ENCODE peak calls at places on chromosome 13, in eight cellular contexts. D, G, A, O, Y, J, S and U are unnamed samples.

GRCh38 chr13:112740502-112741131 is 50.8 kb downstream of the ATP11A start:
- DNase-seq in D (peak), G (peak), A (peak), O (peak), Y (no peak), J (no peak), S (peak), U (no peak)

GRCh38 chr13:40315416-40316064 is 350.9 kb downstream of the FOXO1 start:
- DNase-seq in D (peak), G (peak), A (no peak), O (no peak), Y (peak), J (no peak), S (peak), U (no peak)

GRCh38 chr13:74052402-74052928 is 81.7 kb downstream of the KLF12 start:
- DNase-seq in D (no peak), G (no peak), A (peak), O (no peak), Y (no peak), J (no peak), S (no peak), U (no peak)

GRCh38 chr13:42707596-42707995 is 73.8 kb upstream of the FAM216B start:
- DNase-seq in D (peak), G (peak), A (no peak), O (peak), Y (no peak), J (no peak), S (no peak), U (no peak)

GRCh38 chr13:26629260-26629659 is 71.8 kb downstream of the WASF3 start:
- DNase-seq in D (peak), G (peak), A (no peak), O (no peak), Y (no peak), J (no peak), S (peak), U (peak)

GRCh38 chr13:39455534-39456175 is 147.3 kb downstream of the LHFPL6 start:
- DNase-seq in D (peak), G (peak), A (no peak), O (no peak), Y (no peak), J (no peak), S (no peak), U (no peak)

GRCh38 chr13:91292630-91293221 is 54.8 kb upstream of the MIR17HG start:
- DNase-seq in D (no peak), G (no peak), A (no peak), O (no peak), Y (no peak), J (no peak), S (no peak), U (peak)

GRCh38 chr13:51785592-51786424 is 18.2 kb downstream of the DHRS12 start:
- DNase-seq in D (peak), G (peak), A (peak), O (peak), Y (no peak), J (no peak), S (peak), U (peak)

GRCh38 chr13:20824762-20825161 is 51.0 kb upstream of the EEF1AKMT1 start:
- DNase-seq in D (peak), G (no peak), A (no peak), O (no peak), Y (no peak), J (no peak), S (no peak), U (no peak)

GRCh38 chr13:70527553-70527952 is 419.3 kb upstream of the KLHL1 start:
- DNase-seq in D (no peak), G (no peak), A (no peak), O (no peak), Y (no peak), J (no peak), S (no peak), U (no peak)

GRCh38 chr13:36559388-36559787 is 114.4 kb upstream of the SERTM1 start:
- DNase-seq in D (no peak), G (no peak), A (no peak), O (no peak), Y (no peak), J (no peak), S (peak), U (no peak)

GRCh38 chr13:72457151-72457550 is 270.3 kb downstream of the MZT1 start:
- DNase-seq in D (no peak), G (no peak), A (no peak), O (no peak), Y (no peak), J (no peak), S (no peak), U (no peak)

GRCh38 chr13:46751811-46752635 is 44.9 kb downstream of the ESD start:
- DNase-seq in D (peak), G (no peak), A (no peak), O (no peak), Y (no peak), J (peak), S (no peak), U (peak)

GRCh38 chr13:80345771-80346510 is 5.0 kb upstream of the SPRY2 start:
- DNase-seq in D (no peak), G (no peak), A (no peak), O (no peak), Y (no peak), J (no peak), S (no peak), U (no peak)

GRCh38 chr13:29993196-29993595 is 142.8 kb upstream of the UBL3 start:
- DNase-seq in D (no peak), G (no peak), A (no peak), O (no peak), Y (no peak), J (no peak), S (no peak), U (no peak)
- TF ChIP-seq CTCF in D (no peak), G (no peak), A (no peak), O (no peak), Y (no peak), J (no peak), S (no peak), U (peak)

DNA sequence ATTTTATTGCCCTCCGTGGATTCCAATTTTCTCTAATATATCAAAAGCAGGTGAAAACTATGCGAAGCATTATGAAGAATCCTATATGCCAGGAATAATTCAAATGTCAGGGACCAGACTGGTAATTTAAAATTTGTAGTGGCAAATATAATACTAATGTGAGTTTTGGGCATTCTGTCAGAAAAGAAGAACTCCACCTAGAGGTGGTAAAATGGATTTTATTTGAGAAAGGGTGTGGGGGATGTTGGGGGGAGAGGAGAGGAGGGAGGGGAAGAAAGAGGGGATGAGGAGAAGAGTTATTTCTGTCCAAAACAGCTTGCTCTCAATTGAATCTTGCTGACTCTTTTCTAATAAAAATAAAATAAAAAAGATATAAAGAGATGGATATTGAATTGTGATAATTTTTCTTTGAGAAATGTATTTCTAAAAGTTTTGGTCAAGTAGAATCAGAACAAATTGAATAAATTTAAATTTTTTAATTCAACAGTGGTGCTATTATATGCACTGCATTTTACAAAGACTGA is 929.3 kb upstream of the SLITRK5 start:
- DNase-seq in D (peak), G (no peak), A (no peak), O (no peak), Y (no peak), J (no peak), S (no peak), U (no peak)
- TF ChIP-seq CTCF in D (peak), G (no peak), A (no peak), O (no peak), Y (no peak), J (no peak), S (no peak), U (peak)

GRCh38 chr13:33262997-33263396 is 22.6 kb downstream of the STARD13 start:
- DNase-seq in D (no peak), G (no peak), A (no peak), O (no peak), Y (no peak), J (no peak), S (no peak), U (no peak)
- TF ChIP-seq CTCF in D (peak), G (peak), A (no peak), O (no peak), Y (peak), J (no peak), S (no peak), U (peak)

GRCh38 chr13:97266328-97266727 is 44.2 kb downstream of the MBNL2 start:
- DNase-seq in D (no peak), G (no peak), A (no peak), O (no peak), Y (no peak), J (no peak), S (peak), U (peak)

GRCh38 chr13:97267418-97268059 is 45.4 kb downstream of the MBNL2 start:
- DNase-seq in D (no peak), G (no peak), A (no peak), O (no peak), Y (no peak), J (no peak), S (no peak), U (no peak)

GRCh38 chr13:97269603-97270002 is 47.5 kb downstream of the MBNL2 start:
- DNase-seq in D (no peak), G (no peak), A (no peak), O (no peak), Y (no peak), J (no peak), S (no peak), U (no peak)

GRCh38 chr13:97266734-97267417 is 44.7 kb downstream of the MBNL2 start:
- DNase-seq in D (peak), G (peak), A (no peak), O (no peak), Y (no peak), J (no peak), S (no peak), U (no peak)

DNA sequence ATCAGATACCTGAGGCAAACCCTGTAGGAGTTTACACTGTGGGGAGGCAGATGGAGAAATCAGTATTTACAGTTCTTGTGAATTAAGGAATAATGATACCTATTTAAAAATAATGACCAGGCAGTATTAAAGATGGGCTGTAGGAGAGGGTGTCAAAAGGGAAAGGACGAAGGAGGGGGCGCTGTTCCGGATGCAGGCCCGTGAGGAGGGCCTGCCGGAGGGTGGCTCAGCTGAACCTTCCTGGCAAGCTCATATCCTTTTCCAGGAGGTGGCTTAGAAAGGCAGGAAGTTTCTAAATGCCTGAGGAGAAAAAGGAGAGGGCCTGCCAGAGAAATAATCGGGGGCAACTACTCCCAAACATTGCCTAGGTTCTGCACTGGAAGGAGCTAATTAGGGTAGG is 46.6 kb downstream of the MBNL2 start:
- DNase-seq in D (no peak), G (peak), A (no peak), O (no peak), Y (no peak), J (no peak), S (no peak), U (no peak)
- TF ChIP-seq CTCF in D (peak), G (peak), A (no peak), O (no peak), Y (peak), J (no peak), S (no peak), U (no peak)

GRCh38 chr13:87674143-87674772 is 3.1 kb downstream of the SLITRK5 start:
- DNase-seq in D (no peak), G (no peak), A (no peak), O (no peak), Y (no peak), J (no peak), S (no peak), U (no peak)

GRCh38 chr13:87671824-87672603 is 843 bp downstream of the SLITRK5 start:
- DNase-seq in D (no peak), G (no peak), A (no peak), O (no peak), Y (no peak), J (no peak), S (peak), U (peak)

GRCh38 chr13:87669379-87669978 is 1.7 kb upstream of the SLITRK5 start:
- DNase-seq in D (peak), G (peak), A (no peak), O (no peak), Y (no peak), J (no peak), S (peak), U (peak)

GRCh38 chr13:87667686-87668085 is 3.5 kb upstream of the SLITRK5 start:
- DNase-seq in D (no peak), G (no peak), A (no peak), O (no peak), Y (no peak), J (no peak), S (no peak), U (no peak)

GRCh38 chr13:87671031-87671823 is at the start of gene SLITRK5:
- DNase-seq in D (peak), G (peak), A (peak), O (peak), Y (peak), J (peak), S (peak), U (peak)
- TF ChIP-seq CTCF in D (peak), G (peak), A (peak), O (peak), Y (peak), J (no peak), S (peak), U (peak)

GRCh38 chr13:76383671-76384461 is 502.3 kb downstream of the KCTD12 start:
- DNase-seq in D (peak), G (peak), A (no peak), O (peak), Y (peak), J (no peak), S (no peak), U (no peak)
- TF ChIP-seq CTCF in D (no peak), G (no peak), A (no peak), O (no peak), Y (no peak), J (no peak), S (no peak), U (no peak)

GRCh38 chr13:44230736-44231135 is 142.9 kb upstream of the SERP2 start:
- DNase-seq in D (peak), G (peak), A (no peak), O (no peak), Y (no peak), J (no peak), S (no peak), U (no peak)

GRCh38 chr13:44230071-44230470 is 143.6 kb upstream of the SERP2 start:
- DNase-seq in D (no peak), G (no peak), A (no peak), O (no peak), Y (no peak), J (no peak), S (no peak), U (no peak)

GRCh38 chr13:44229371-44230030 is 144.1 kb upstream of the SERP2 start:
- DNase-seq in D (no peak), G (no peak), A (no peak), O (no peak), Y (no peak), J (no peak), S (no peak), U (no peak)

GRCh38 chr13:44232729-44233128 is 140.9 kb upstream of the SERP2 start:
- DNase-seq in D (no peak), G (no peak), A (no peak), O (no peak), Y (no peak), J (no peak), S (peak), U (no peak)

DNA sequence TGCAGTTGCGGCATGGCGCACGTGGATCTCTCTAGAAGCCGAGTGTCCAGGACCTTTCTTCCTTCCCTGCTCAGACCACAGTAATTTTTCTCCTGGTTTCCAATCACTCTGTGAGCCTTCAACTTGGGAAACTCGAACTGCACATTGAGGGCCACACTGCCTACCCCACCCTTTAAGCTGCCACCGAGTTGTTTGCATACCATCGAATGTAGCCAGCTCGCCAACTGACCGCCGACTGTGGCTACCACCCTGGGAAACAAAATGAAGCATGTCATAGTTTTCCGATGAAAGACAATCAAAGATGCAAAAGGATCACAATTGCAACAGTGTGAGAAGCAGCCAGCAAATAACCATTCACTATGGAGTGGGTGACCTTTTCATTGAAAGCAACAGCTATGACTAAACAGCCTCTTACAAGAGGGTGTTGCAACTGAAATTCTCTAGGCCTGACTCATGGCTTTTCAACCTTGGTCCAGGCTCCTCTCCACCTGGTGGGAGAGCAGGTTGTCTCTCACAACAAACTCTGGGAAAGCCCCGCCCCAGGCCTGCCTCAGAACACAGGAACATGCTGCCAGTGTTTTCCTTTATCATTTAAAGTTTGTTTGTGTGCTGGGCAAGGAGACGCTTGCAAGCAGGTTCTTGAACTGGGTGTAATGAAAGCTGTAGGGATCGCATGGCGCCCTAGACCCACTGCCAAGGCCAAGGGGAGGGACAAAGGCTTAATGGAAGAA is 141.7 kb upstream of the SERP2 start:
- DNase-seq in D (peak), G (peak), A (peak), O (peak), Y (peak), J (peak), S (peak), U (no peak)
- TF ChIP-seq CTCF in D (peak), G (peak), A (peak), O (no peak), Y (peak), J (no peak), S (no peak), U (no peak)

GRCh38 chr13:22103046-22103445 is 432.2 kb downstream of the FGF9 start:
- DNase-seq in D (no peak), G (no peak), A (no peak), O (no peak), Y (no peak), J (no peak), S (no peak), U (no peak)
- TF ChIP-seq CTCF in D (no peak), G (no peak), A (no peak), O (no peak), Y (no peak), J (no peak), S (no peak), U (no peak)

GRCh38 chr13:63636231-63636993 is 2220.8 kb upstream of the PCDH20 start:
- DNase-seq in D (peak), G (peak), A (no peak), O (no peak), Y (no peak), J (no peak), S (no peak), U (no peak)
- TF ChIP-seq CTCF in D (peak), G (peak), A (no peak), O (no peak), Y (peak), J (no peak), S (no peak), U (no peak)

GRCh38 chr13:61466280-61466679 is 50.6 kb upstream of the PCDH20 start:
- DNase-seq in D (no peak), G (no peak), A (no peak), O (no peak), Y (no peak), J (no peak), S (no peak), U (peak)
- TF ChIP-seq CTCF in D (no peak), G (no peak), A (no peak), O (no peak), Y (peak), J (no peak), S (no peak), U (no peak)